ENCODE peak calls at places on chromosomes 1 and 21, in four cellular contexts. One of them, this sample, is unnamed.

GRCh38 chr1:68651115-68651514 is 154.2 kb upstream of the DEPDC1 start:
- DNase-seq in HCEC 1CT: no peak
- DNase-seq in activated T-cell treated with anti-CD3 and anti-CD28 coated beads for 4 hours: no peak
- DNase-seq in posterior vena cava: no peak
- DNase-seq in this sample: no peak

GRCh38 chr1:168803696-168804510 is 74.9 kb upstream of the DPT start:
- DNase-seq in HCEC 1CT: no peak
- DNase-seq in activated T-cell treated with anti-CD3 and anti-CD28 coated beads for 4 hours: no peak
- DNase-seq in posterior vena cava: no peak
- DNase-seq in this sample: no peak

GRCh38 chr1:40877681-40878080 is 15.5 kb upstream of the CITED4 start:
- DNase-seq in HCEC 1CT: peak
- DNase-seq in posterior vena cava: peak
- DNase-seq in activated T-cell treated with anti-CD3 and anti-CD28 coated beads for 4 hours: peak
- DNase-seq in this sample: peak

GRCh38 chr1:203517426-203517974 is 23.5 kb downstream of the OPTC start:
- DNase-seq in posterior vena cava: no peak
- DNase-seq in HCEC 1CT: no peak
- DNase-seq in activated T-cell treated with anti-CD3 and anti-CD28 coated beads for 4 hours: no peak
- DNase-seq in this sample: no peak

GRCh38 chr1:31371121-31371520 is 1.8 kb downstream of the FABP3 start:
- DNase-seq in HCEC 1CT: no peak
- DNase-seq in posterior vena cava: no peak
- DNase-seq in activated T-cell treated with anti-CD3 and anti-CD28 coated beads for 4 hours: no peak
- DNase-seq in this sample: no peak

GRCh38 chr1:155205035-155205434 is 2.7 kb downstream of the THBS3 start:
- DNase-seq in activated T-cell treated with anti-CD3 and anti-CD28 coated beads for 4 hours: no peak
- DNase-seq in HCEC 1CT: no peak
- DNase-seq in posterior vena cava: peak
- DNase-seq in this sample: no peak

GRCh38 chr1:2596530-2597333 is 10.2 kb downstream of the PRXL2B start:
- DNase-seq in activated T-cell treated with anti-CD3 and anti-CD28 coated beads for 4 hours: no peak
- DNase-seq in posterior vena cava: peak
- DNase-seq in HCEC 1CT: no peak
- DNase-seq in this sample: no peak

GRCh38 chr1:182584746-182585145 is 4.3 kb downstream of the RNASEL start:
- DNase-seq in activated T-cell treated with anti-CD3 and anti-CD28 coated beads for 4 hours: no peak
- DNase-seq in HCEC 1CT: no peak
- DNase-seq in posterior vena cava: no peak
- DNase-seq in this sample: no peak

GRCh38 chr1:167416506-167416905 is 101.8 kb downstream of the CD247 start:
- DNase-seq in HCEC 1CT: no peak
- DNase-seq in activated T-cell treated with anti-CD3 and anti-CD28 coated beads for 4 hours: no peak
- DNase-seq in posterior vena cava: no peak
- DNase-seq in this sample: no peak

GRCh38 chr1:204506091-204506968 is 9.9 kb upstream of the MDM4 start:
- DNase-seq in activated T-cell treated with anti-CD3 and anti-CD28 coated beads for 4 hours: peak
- DNase-seq in posterior vena cava: no peak
- DNase-seq in HCEC 1CT: peak
- DNase-seq in this sample: peak

GRCh38 chr1:186082235-186082937 is 292.7 kb downstream of the TPR start:
- DNase-seq in posterior vena cava: peak
- DNase-seq in HCEC 1CT: peak
- DNase-seq in activated T-cell treated with anti-CD3 and anti-CD28 coated beads for 4 hours: no peak
- DNase-seq in this sample: peak

GRCh38 chr1:28111157-28111556 is 22.7 kb upstream of the EYA3 start:
- DNase-seq in posterior vena cava: no peak
- DNase-seq in activated T-cell treated with anti-CD3 and anti-CD28 coated beads for 4 hours: no peak
- DNase-seq in HCEC 1CT: no peak
- DNase-seq in this sample: no peak

GRCh38 chr1:193525411-193525810 is 339.0 kb upstream of the B3GALT2 start:
- DNase-seq in posterior vena cava: no peak
- DNase-seq in HCEC 1CT: no peak
- DNase-seq in activated T-cell treated with anti-CD3 and anti-CD28 coated beads for 4 hours: no peak
- DNase-seq in this sample: no peak

GRCh38 chr1:119713538-119714456 is 2.1 kb downstream of the PHGDH start:
- DNase-seq in activated T-cell treated with anti-CD3 and anti-CD28 coated beads for 4 hours: no peak
- DNase-seq in posterior vena cava: no peak
- DNase-seq in HCEC 1CT: no peak
- DNase-seq in this sample: peak

GRCh38 chr21:42242611-42243010 is 23.7 kb downstream of the ABCG1 start:
- DNase-seq in posterior vena cava: peak
- DNase-seq in HCEC 1CT: no peak
- DNase-seq in activated T-cell treated with anti-CD3 and anti-CD28 coated beads for 4 hours: no peak
- DNase-seq in this sample: no peak

GRCh38 chr1:13746342-13746741 is 46.4 kb downstream of the PRDM2 start:
- DNase-seq in HCEC 1CT: no peak
- DNase-seq in activated T-cell treated with anti-CD3 and anti-CD28 coated beads for 4 hours: no peak
- DNase-seq in posterior vena cava: no peak
- DNase-seq in this sample: no peak

GRCh38 chr1:160420881-160421842 is 20.8 kb downstream of the VANGL2 start:
- DNase-seq in HCEC 1CT: no peak
- DNase-seq in posterior vena cava: no peak
- DNase-seq in activated T-cell treated with anti-CD3 and anti-CD28 coated beads for 4 hours: no peak
- DNase-seq in this sample: no peak